ENCODE peak calls at places on chromosomes 3 and 15, in five cellular contexts. One of them, this sample, is unnamed.

GRCh38 chr3:153426803-153427202 is 264.8 kb downstream of the RAP2B start:
- DNase-seq in stomach: no peak
- DNase-seq in K562: no peak
- DNase-seq in suprapubic skin: no peak
- DNase-seq in GM12878: no peak
- DNase-seq in this sample: no peak

GRCh38 chr3:175146258-175146657 is 287.1 kb downstream of the NAALADL2 start:
- DNase-seq in stomach: no peak
- DNase-seq in K562: no peak
- DNase-seq in suprapubic skin: no peak
- DNase-seq in GM12878: no peak
- DNase-seq in this sample: no peak

GRCh38 chr3:129429080-129429451 is 630 bp upstream of the EFCAB12 start:
- DNase-seq in stomach: no peak
- DNase-seq in K562: no peak
- DNase-seq in suprapubic skin: no peak
- DNase-seq in GM12878: no peak
- DNase-seq in this sample: no peak

GRCh38 chr3:112894258-112894657 is 47.6 kb upstream of the CD200R1L start:
- DNase-seq in stomach: no peak
- DNase-seq in K562: no peak
- DNase-seq in suprapubic skin: no peak
- DNase-seq in GM12878: no peak
- DNase-seq in this sample: no peak

GRCh38 chr3:139299261-139300132 is 44.3 kb upstream of the MRPS22 start:
- DNase-seq in stomach: peak
- DNase-seq in K562: peak
- DNase-seq in suprapubic skin: no peak
- DNase-seq in GM12878: no peak
- DNase-seq in this sample: no peak

GRCh38 chr3:14278799-14279705 is 100.4 kb downstream of the LSM3 start:
- DNase-seq in stomach: no peak
- DNase-seq in K562: peak
- DNase-seq in suprapubic skin: no peak
- DNase-seq in GM12878: no peak
- DNase-seq in this sample: no peak

GRCh38 chr3:30747771-30748281 is 141.4 kb downstream of the TGFBR2 start:
- DNase-seq in stomach: no peak
- DNase-seq in K562: no peak
- DNase-seq in suprapubic skin: no peak
- DNase-seq in GM12878: no peak
- DNase-seq in this sample: no peak

GRCh38 chr3:129016725-129017530 is 15.8 kb downstream of the EFCC1 start:
- DNase-seq in stomach: no peak
- DNase-seq in K562: peak
- DNase-seq in suprapubic skin: no peak
- DNase-seq in GM12878: no peak
- DNase-seq in this sample: no peak

GRCh38 chr3:36907911-36908646 is 36.8 kb downstream of the TRANK1 start:
- DNase-seq in stomach: peak
- DNase-seq in K562: no peak
- DNase-seq in suprapubic skin: no peak
- DNase-seq in GM12878: peak
- DNase-seq in this sample: no peak

GRCh38 chr3:36911990-36912804 is 32.7 kb downstream of the TRANK1 start:
- DNase-seq in stomach: no peak
- DNase-seq in K562: no peak
- DNase-seq in suprapubic skin: no peak
- DNase-seq in GM12878: peak
- DNase-seq in this sample: no peak

GRCh38 chr3:36909181-36909580 is 35.7 kb downstream of the TRANK1 start:
- DNase-seq in stomach: no peak
- DNase-seq in K562: no peak
- DNase-seq in suprapubic skin: no peak
- DNase-seq in GM12878: no peak
- DNase-seq in this sample: no peak

GRCh38 chr3:36908647-36909180 is 36.1 kb downstream of the TRANK1 start:
- DNase-seq in stomach: no peak
- DNase-seq in K562: no peak
- DNase-seq in suprapubic skin: no peak
- DNase-seq in GM12878: no peak
- DNase-seq in this sample: no peak

DNA sequence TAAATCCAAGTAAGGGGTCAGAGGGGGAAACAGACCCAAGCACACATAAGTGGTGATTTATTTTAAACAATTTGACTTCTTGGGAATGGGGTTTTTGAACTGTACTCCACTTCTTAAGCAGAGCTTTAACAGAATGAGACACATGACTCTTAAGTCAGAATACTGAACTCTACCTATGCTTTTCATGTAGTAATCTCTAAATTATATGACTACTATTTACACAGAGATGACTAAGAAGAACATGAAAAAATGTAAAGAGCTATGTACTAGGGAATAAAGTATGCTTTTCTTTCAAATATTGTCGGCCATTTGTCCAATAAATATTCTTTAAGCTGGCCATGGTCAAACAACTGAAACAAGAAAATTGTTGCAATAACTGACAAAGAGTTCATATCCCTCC is 35.2 kb downstream of the TRANK1 start:
- DNase-seq in stomach: no peak
- DNase-seq in K562: no peak
- DNase-seq in suprapubic skin: no peak
- DNase-seq in GM12878: no peak
- DNase-seq in this sample: no peak
- TF ChIP-seq EP300 in stomach: no peak
- TF ChIP-seq EP300 in K562: no peak
- TF ChIP-seq EP300 in suprapubic skin: no peak
- TF ChIP-seq EP300 in GM12878: no peak
- TF ChIP-seq EP300 in this sample: no peak

DNA sequence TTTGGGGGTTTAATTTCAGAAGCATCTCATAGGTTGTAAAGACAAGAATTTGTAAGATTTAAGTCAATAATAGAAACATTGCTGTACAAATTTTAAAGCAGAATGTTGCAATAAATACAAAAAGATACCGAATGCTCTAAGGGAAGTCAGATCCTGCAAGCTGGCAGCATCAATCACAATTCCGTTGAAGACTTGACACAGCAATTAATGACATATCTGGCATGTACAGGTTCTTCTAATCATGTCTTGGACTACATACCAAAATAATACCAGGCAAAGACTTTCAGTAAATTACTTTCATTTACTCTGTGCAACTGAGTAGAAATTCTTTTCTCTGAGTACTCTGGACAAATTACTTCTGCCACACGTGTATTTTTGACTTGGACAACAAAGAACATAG is 54.0 kb upstream of the CDIN1 start:
- DNase-seq in stomach: no peak
- DNase-seq in K562: no peak
- DNase-seq in suprapubic skin: no peak
- DNase-seq in GM12878: no peak
- DNase-seq in this sample: no peak
- TF ChIP-seq POLR2AphosphoS5 in stomach: no peak
- TF ChIP-seq POLR2AphosphoS5 in K562: no peak
- TF ChIP-seq POLR2AphosphoS5 in suprapubic skin: no peak
- TF ChIP-seq POLR2AphosphoS5 in GM12878: no peak
- TF ChIP-seq POLR2AphosphoS5 in this sample: no peak

DNA sequence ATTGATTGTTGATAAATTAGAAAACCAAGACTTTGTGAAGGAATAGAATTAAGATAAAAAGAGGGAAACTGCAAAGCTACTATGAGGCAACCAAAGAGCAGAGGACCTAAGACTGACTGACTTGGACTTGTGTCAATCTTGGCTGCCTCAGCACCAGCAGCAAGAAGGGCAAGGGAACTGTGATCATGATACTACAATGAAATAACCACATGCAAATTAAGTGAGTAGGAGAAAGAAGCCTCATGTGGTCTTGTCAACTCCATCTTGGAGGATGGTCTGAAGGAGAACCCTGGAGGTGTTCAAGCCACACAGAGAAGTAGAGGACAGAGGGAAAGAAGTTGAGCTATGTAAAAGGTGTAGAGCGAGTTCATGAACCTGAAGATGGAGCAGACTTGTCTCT is 47.3 kb upstream of the THRB start:
- DNase-seq in stomach: no peak
- DNase-seq in K562: no peak
- DNase-seq in suprapubic skin: no peak
- DNase-seq in GM12878: no peak
- DNase-seq in this sample: no peak
- TF ChIP-seq CTCF in stomach: no peak
- TF ChIP-seq CTCF in K562: no peak
- TF ChIP-seq CTCF in suprapubic skin: no peak
- TF ChIP-seq CTCF in GM12878: no peak
- TF ChIP-seq CTCF in this sample: no peak

GRCh38 chr3:144341461-144341860 is 369.8 kb downstream of the DIPK2A start:
- DNase-seq in stomach: no peak
- DNase-seq in K562: no peak
- DNase-seq in suprapubic skin: no peak
- DNase-seq in GM12878: no peak
- DNase-seq in this sample: no peak
- TF ChIP-seq EP300 in stomach: no peak
- TF ChIP-seq EP300 in K562: no peak
- TF ChIP-seq EP300 in suprapubic skin: no peak
- TF ChIP-seq EP300 in GM12878: no peak
- TF ChIP-seq EP300 in this sample: no peak

GRCh38 chr15:99707481-99708270 is 25.6 kb downstream of the LYSMD4 start:
- DNase-seq in stomach: no peak
- DNase-seq in K562: no peak
- DNase-seq in suprapubic skin: no peak
- DNase-seq in GM12878: no peak
- DNase-seq in this sample: no peak

GRCh38 chr15:99708563-99708962 is 24.7 kb downstream of the LYSMD4 start:
- DNase-seq in stomach: peak
- DNase-seq in K562: no peak
- DNase-seq in suprapubic skin: peak
- DNase-seq in GM12878: no peak
- DNase-seq in this sample: no peak

GRCh38 chr15:99704444-99704838 is 28.8 kb downstream of the LYSMD4 start:
- DNase-seq in stomach: no peak
- DNase-seq in K562: peak
- DNase-seq in suprapubic skin: no peak
- DNase-seq in GM12878: peak
- DNase-seq in this sample: no peak

GRCh38 chr15:99709243-99709986 is 23.8 kb downstream of the LYSMD4 start:
- DNase-seq in stomach: no peak
- DNase-seq in K562: no peak
- DNase-seq in suprapubic skin: no peak
- DNase-seq in GM12878: no peak
- DNase-seq in this sample: no peak

GRCh38 chr15:99706557-99707303 is 26.5 kb downstream of the LYSMD4 start:
- DNase-seq in stomach: no peak
- DNase-seq in K562: no peak
- DNase-seq in suprapubic skin: no peak
- DNase-seq in GM12878: no peak
- DNase-seq in this sample: no peak
- TF ChIP-seq POLR2AphosphoS5 in stomach: no peak
- TF ChIP-seq POLR2AphosphoS5 in K562: no peak
- TF ChIP-seq POLR2AphosphoS5 in suprapubic skin: no peak
- TF ChIP-seq POLR2AphosphoS5 in GM12878: no peak
- TF ChIP-seq POLR2AphosphoS5 in this sample: peak

GRCh38 chr3:108493862-108494261 is 16.5 kb downstream of the MYH15 start:
- DNase-seq in stomach: no peak
- DNase-seq in K562: no peak
- DNase-seq in suprapubic skin: no peak
- DNase-seq in GM12878: no peak
- DNase-seq in this sample: no peak
- TF ChIP-seq CTCF in stomach: no peak
- TF ChIP-seq CTCF in K562: no peak
- TF ChIP-seq CTCF in suprapubic skin: no peak
- TF ChIP-seq CTCF in GM12878: no peak
- TF ChIP-seq CTCF in this sample: peak

GRCh38 chr15:89822030-89822429 is 7.4 kb upstream of the ANPEP start:
- DNase-seq in stomach: no peak
- DNase-seq in K562: no peak
- DNase-seq in suprapubic skin: no peak
- DNase-seq in GM12878: peak
- DNase-seq in this sample: no peak

GRCh38 chr15:89822951-89823701 is 8.5 kb upstream of the ANPEP start:
- DNase-seq in stomach: no peak
- DNase-seq in K562: no peak
- DNase-seq in suprapubic skin: peak
- DNase-seq in GM12878: no peak
- DNase-seq in this sample: no peak

GRCh38 chr15:89818287-89818686 is 3.6 kb upstream of the ANPEP start:
- DNase-seq in stomach: no peak
- DNase-seq in K562: no peak
- DNase-seq in suprapubic skin: no peak
- DNase-seq in GM12878: no peak
- DNase-seq in this sample: no peak

GRCh38 chr15:89822611-89822950 is 7.9 kb upstream of the ANPEP start:
- DNase-seq in stomach: no peak
- DNase-seq in K562: no peak
- DNase-seq in suprapubic skin: no peak
- DNase-seq in GM12878: no peak
- DNase-seq in this sample: no peak

DNA sequence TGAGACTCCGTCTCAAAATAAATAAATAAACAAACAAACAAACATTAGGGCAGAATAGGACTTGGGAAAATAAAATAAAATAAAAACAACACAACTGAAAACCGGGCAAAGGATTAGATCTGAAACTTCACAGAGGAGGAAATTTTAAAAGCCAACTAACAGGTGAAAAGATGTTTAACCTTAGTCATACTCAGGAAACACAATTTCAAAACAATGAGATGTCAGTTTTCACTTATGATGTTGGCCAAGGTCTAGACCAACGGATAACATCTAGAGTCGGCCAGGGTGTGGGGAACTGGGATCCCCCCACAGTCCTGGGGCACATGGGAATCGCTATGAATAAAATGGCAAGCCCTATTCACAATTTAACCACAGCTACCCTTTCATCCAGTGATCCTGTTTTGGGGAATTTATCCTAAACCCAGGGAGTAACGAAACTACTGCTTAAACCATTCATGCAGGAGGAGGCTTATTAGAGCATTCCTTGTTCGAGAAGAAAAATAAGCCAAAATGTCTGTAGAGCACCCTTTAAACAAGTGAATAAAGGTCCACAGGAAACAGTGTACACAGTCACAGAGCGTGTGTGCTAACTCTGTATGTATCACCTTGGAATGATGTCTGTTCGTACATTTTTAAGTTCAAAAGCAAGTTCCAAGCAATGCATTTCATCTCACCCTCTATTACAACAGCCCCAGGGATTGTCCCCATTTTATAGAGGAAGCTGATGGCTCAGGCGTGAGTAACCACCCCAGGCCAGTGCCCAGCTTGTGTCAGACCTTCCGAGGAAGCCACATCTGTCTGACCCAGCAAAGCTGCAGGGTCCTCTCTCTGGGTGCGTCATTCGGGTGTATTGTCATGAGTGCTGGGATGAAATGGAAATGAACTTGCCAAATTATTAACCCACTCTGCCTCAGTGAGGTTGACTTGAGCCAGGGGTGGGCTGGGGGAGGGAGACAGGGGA is 6.3 kb upstream of the ANPEP start:
- DNase-seq in stomach: no peak
- DNase-seq in K562: no peak
- DNase-seq in suprapubic skin: peak
- DNase-seq in GM12878: no peak
- DNase-seq in this sample: no peak
- TF ChIP-seq EP300 in stomach: no peak
- TF ChIP-seq EP300 in K562: peak
- TF ChIP-seq EP300 in suprapubic skin: no peak
- TF ChIP-seq EP300 in GM12878: no peak
- TF ChIP-seq EP300 in this sample: no peak

This sample was measured in esophagus muscularis mucosa.